ENCODE peak calls at places on chromosomes 5 and 9, in six cellular contexts. F is GM23338, N is glutamatergic neuron, O is brain microvascular endothelial cell, E is suprapubic skin, Q is cardiac muscle cell. Y is an unnamed sample.

GRCh38 chr5:119178435-119178834 is 107.5 kb downstream of the DMXL1 start:
- DNase-seq in F (peak; percentile 46), N (no peak), O (no peak), E (no peak), Q (no peak), Y (no peak)

GRCh38 chr5:93252165-93252564 is 328.9 kb downstream of the NR2F1-AS1 start:
- DNase-seq in F (peak; percentile 17), N (no peak), O (no peak), E (no peak), Q (peak; percentile 11), Y (no peak)

GRCh38 chr5:81450940-81451339 is 57.0 kb upstream of the ACOT12 start:
- DNase-seq in F (peak; percentile 29), N (no peak), O (no peak), E (no peak), Q (peak; percentile 68), Y (no peak)

GRCh38 chr5:130126748-130127147 is 222.5 kb downstream of the CHSY3 start:
- DNase-seq in F (no peak), N (no peak), O (peak; percentile 71), E (no peak), Q (no peak), Y (no peak)

GRCh38 chr9:7125231-7125630 is 367.5 kb downstream of the KDM4C start:
- DNase-seq in F (no peak), N (no peak), O (no peak), E (no peak), Q (no peak), Y (no peak)

GRCh38 chr5:89686081-89686765 is 723.3 kb downstream of the CETN3 start:
- DNase-seq in F (no peak), N (no peak), O (no peak), E (no peak), Q (peak; percentile 12), Y (no peak)

GRCh38 chr9:108832179-108832500 is 23.6 kb downstream of the ACTL7B start:
- DNase-seq in F (no peak), N (no peak), O (no peak), E (no peak), Q (no peak), Y (no peak)

GRCh38 chr5:110956280-110956912 is 115.1 kb upstream of the TSLP start:
- DNase-seq in F (peak; percentile 5), N (no peak), O (no peak), E (no peak), Q (no peak), Y (no peak)

GRCh38 chr5:78633710-78634109 is 14.9 kb downstream of the LHFPL2 start:
- DNase-seq in F (no peak), N (no peak), O (no peak), E (no peak), Q (peak; percentile 50), Y (no peak)

GRCh38 chr5:90170231-90170630 is 239.3 kb downstream of the CETN3 start:
- DNase-seq in F (no peak), N (no peak), O (no peak), E (no peak), Q (no peak), Y (no peak)

GRCh38 chr5:112691758-112692157 is 45.9 kb upstream of the APC start:
- DNase-seq in F (peak; percentile 81), N (no peak), O (peak; percentile 11), E (no peak), Q (peak; percentile 64), Y (no peak)

GRCh38 chr5:172179032-172179989 is 8.7 kb downstream of the STK10 start:
- DNase-seq in F (peak; percentile 38), N (no peak), O (peak; percentile 46), E (no peak), Q (peak; percentile 76), Y (no peak)

GRCh38 chr9:137707361-137707760 is 88.6 kb downstream of the EHMT1 start:
- DNase-seq in F (no peak), N (no peak), O (no peak), E (no peak), Q (no peak), Y (no peak)

GRCh38 chr9:69502671-69503301 is 169.4 kb downstream of the APBA1 start:
- DNase-seq in F (no peak), N (no peak), O (peak; percentile 5), E (no peak), Q (peak; percentile 32), Y (no peak)

GRCh38 chr5:15807861-15808260 is 307.9 kb downstream of the FBXL7 start:
- DNase-seq in F (no peak), N (peak; percentile 31), O (peak; percentile 60), E (no peak), Q (peak; percentile 53), Y (no peak)

GRCh38 chr9:123637940-123638634 is 282.1 kb downstream of the CRB2 start:
- DNase-seq in F (no peak), N (no peak), O (no peak), E (no peak), Q (no peak), Y (peak; percentile 54)

GRCh38 chr5:177377851-177378776 is 6.1 kb upstream of the SLC34A1 start:
- DNase-seq in F (no peak), N (no peak), O (no peak), E (no peak), Q (no peak), Y (no peak)

GRCh38 chr5:119070578-119070827 is 384 bp upstream of the DMXL1 start:
- DNase-seq in F (peak; percentile 93), N (peak; percentile 81), O (no peak), E (no peak), Q (no peak), Y (no peak)

GRCh38 chr5:103258957-103259704 is 568 bp downstream of the MACIR start:
- DNase-seq in F (peak; percentile 83), N (peak; percentile 66), O (peak; percentile 13), E (peak; percentile 78), Q (peak; percentile 40), Y (peak; percentile 89)
- TF ChIP-seq CTCF in F (no peak), N (no peak), O (no peak), E (no peak), Q (no peak), Y (no peak)

GRCh38 chr5:36777105-36777757 is 99.3 kb upstream of the NIPBL start:
- DNase-seq in F (peak; percentile 86), N (peak; percentile 37), O (peak; percentile 46), E (no peak), Q (peak; percentile 52), Y (no peak)
- TF ChIP-seq CTCF in F (peak; percentile 74), N (peak; percentile 45), O (peak; percentile 69), E (no peak), Q (peak; percentile 59), Y (peak; percentile 54)

GRCh38 chr9:121286973-121287721 is 19.2 kb downstream of the GSN start:
- DNase-seq in F (peak; percentile 96), N (no peak), O (peak; percentile 90), E (peak; percentile 91), Q (peak; percentile 97), Y (peak; percentile 92)
- TF ChIP-seq CTCF in F (peak; percentile 59), N (no peak), O (peak; percentile 23), E (no peak), Q (peak; percentile 34), Y (no peak)

GRCh38 chr5:105872569-105873270 is 1798.0 kb downstream of the EFNA5 start:
- DNase-seq in F (no peak), N (no peak), O (no peak), E (no peak), Q (peak; percentile 2), Y (no peak)

GRCh38 chr5:105865834-105866233 is 1804.9 kb downstream of the EFNA5 start:
- DNase-seq in F (no peak), N (no peak), O (no peak), E (no peak), Q (no peak), Y (no peak)

DNA sequence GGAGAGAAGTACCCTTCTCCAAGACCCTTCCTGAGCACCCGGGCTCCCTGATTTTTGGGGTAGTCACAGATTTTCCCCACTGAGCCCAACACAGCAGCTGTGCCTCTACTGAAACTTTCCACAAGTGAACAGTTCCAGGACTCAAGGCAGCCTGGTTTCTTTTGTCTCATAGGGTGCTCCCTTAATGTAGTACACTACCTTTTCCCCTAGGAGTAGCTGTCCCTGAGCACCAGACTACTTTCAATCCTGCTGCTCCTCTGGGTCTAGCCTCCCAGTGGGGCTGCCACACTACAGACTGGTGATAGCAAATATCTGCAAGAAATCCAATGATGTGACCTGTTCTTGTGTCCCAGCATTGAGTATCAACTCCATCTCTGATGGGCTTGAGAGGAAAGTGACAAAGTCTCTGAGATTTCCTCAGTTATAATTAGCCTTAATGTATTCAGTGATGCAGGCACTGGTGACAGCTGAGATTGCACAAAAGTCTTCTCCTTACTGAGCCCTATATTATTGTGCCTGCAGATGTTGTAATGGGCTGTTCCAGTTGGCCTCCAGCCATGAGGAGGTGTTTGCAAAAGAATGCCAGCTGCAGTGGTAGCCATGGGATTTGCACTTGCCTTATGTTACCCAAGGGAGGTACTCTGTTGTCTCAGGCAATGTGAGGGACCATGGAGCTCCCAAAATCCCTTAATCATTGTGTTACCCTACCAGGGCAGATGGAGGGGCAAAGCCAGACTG is 1802.5 kb downstream of the EFNA5 start:
- DNase-seq in F (peak; percentile 18), N (no peak), O (no peak), E (no peak), Q (peak; percentile 5), Y (no peak)
- TF ChIP-seq CTCF in F (peak; percentile 14), N (no peak), O (no peak), E (no peak), Q (no peak), Y (no peak)

DNA sequence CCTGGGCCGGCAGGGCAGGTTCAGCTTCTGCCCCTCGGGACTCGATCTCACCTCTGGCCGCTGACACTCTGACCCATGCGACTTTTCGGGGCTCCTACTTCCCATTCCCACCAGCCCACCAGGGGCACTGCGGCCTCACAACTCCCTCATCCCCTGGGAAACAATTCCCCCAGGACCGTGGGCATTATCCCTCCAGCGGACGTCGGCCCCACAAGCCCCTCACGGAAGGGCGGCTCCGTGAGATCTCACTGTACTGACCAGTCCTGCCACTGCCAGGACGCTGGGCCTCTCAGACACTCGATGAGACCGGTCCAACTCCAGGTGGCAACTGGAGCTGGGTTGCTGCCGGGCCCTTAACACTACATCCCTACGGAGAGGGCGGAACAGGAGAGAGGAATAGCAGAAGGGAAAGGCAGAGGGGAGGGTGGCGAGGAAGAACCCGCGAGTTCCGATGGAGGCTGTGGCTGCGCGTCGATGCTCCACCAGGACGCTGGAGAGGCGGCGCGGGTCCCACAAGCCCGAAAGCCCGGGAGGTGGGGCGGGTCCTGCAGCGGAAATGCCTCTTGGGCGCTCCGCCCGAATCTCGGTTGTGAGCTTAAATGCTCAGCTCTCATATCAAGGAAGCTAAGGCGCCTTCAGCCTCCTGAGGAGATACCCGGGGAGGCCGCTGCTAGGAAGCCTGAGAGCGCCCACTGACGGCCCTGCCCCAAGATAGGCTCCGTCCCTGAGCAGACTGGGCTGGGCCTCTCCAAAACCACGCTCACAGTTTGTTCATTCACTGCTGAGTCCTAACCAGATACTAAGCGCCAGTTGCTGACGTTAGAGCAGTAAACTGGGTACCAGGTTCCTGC is 36.3 kb downstream of the VCP start:
- DNase-seq in F (peak; percentile 89), N (peak; percentile 18), O (peak; percentile 51), E (no peak), Q (peak; percentile 92), Y (no peak)
- TF ChIP-seq CTCF in F (peak; percentile 44), N (no peak), O (no peak), E (no peak), Q (peak; percentile 29), Y (no peak)

GRCh38 chr9:127541865-127542264 is 70.2 kb upstream of the STXBP1 start:
- DNase-seq in F (no peak), N (no peak), O (no peak), E (peak; percentile 78), Q (peak; percentile 85), Y (no peak)
- TF ChIP-seq CTCF in F (no peak), N (no peak), O (no peak), E (no peak), Q (no peak), Y (no peak)

Y was measured in osteocyte.